ENCODE peak calls at places on chromosome 22, in seven cellular contexts. H is left ventricle myocardium inferior, B is SK-N-SH, U is Peyer's patch, Q is mucosa of descending colon, E is heart right ventricle, F is Panc1. K is an unnamed sample.

GRCh38 chr22:25030636-25031035 is 78.1 kb downstream of the KIAA1671 start:
- DNase-seq in H (peak; percentile 69), B (no peak), U (no peak), Q (no peak), E (peak; percentile 58), F (no peak), K (no peak)

GRCh38 chr22:27488456-27489224 is 312.9 kb downstream of the MN1 start:
- DNase-seq in H (no peak), B (peak; percentile 84), U (no peak), Q (peak; percentile 36), E (no peak), F (no peak), K (no peak)

GRCh38 chr22:48240935-48241230 is 1478.4 kb downstream of the TBC1D22A start:
- DNase-seq in H (no peak), B (no peak), U (no peak), Q (no peak), E (no peak), F (no peak), K (no peak)

GRCh38 chr22:26777402-26777801 is 120.0 kb downstream of the MIAT start:
- DNase-seq in H (no peak), B (no peak), U (no peak), Q (no peak), E (no peak), F (no peak), K (no peak)

GRCh38 chr22:31944700-31945477 is 554 bp downstream of the YWHAH start:
- DNase-seq in H (peak; percentile 65), B (peak; percentile 82), U (peak; percentile 54), Q (peak; percentile 53), E (peak; percentile 73), F (no peak), K (peak; percentile 32)

GRCh38 chr22:49310354-49310753 is 517.3 kb downstream of the BRD1 start:
- DNase-seq in H (no peak), B (no peak), U (peak; percentile 22), Q (no peak), E (no peak), F (no peak), K (no peak)

GRCh38 chr22:49958462-49958921 is 2.1 kb upstream of the PIM3 start:
- DNase-seq in H (peak; percentile 10), B (no peak), U (no peak), Q (no peak), E (peak; percentile 8), F (no peak), K (no peak)

GRCh38 chr22:30905696-30906341 is 62.8 kb downstream of the MORC2 start:
- DNase-seq in H (no peak), B (no peak), U (no peak), Q (no peak), E (no peak), F (no peak), K (no peak)

GRCh38 chr22:28425211-28425610 is 254.4 kb downstream of the TTC28 start:
- DNase-seq in H (no peak), B (no peak), U (no peak), Q (no peak), E (no peak), F (no peak), K (no peak)

GRCh38 chr22:41940853-41941765 is 5.8 kb downstream of the CENPM start:
- DNase-seq in H (peak; percentile 85), B (peak; percentile 78), U (peak; percentile 90), Q (peak; percentile 93), E (peak; percentile 82), F (peak; percentile 51), K (peak; percentile 84)

GRCh38 chr22:27719535-27720227 is 81.9 kb downstream of the MN1 start:
- DNase-seq in H (no peak), B (no peak), U (no peak), Q (peak; percentile 18), E (no peak), F (no peak), K (peak; percentile 51)

GRCh38 chr22:30705710-30706651 is 11.3 kb downstream of the OSBP2 start:
- DNase-seq in H (no peak), B (no peak), U (no peak), Q (no peak), E (no peak), F (no peak), K (peak; percentile 93)

GRCh38 chr22:30423296-30423958 is 2.1 kb upstream of the MTFP1 start:
- DNase-seq in H (peak; percentile 74), B (no peak), U (peak; percentile 92), Q (peak; percentile 57), E (peak; percentile 77), F (no peak), K (no peak)

GRCh38 chr22:23384899-23385298 is 195.2 kb downstream of the IGLL1 start:
- DNase-seq in H (no peak), B (no peak), U (peak; percentile 31), Q (no peak), E (no peak), F (no peak), K (no peak)

GRCh38 chr22:49964136-49964492 is 3.5 kb downstream of the PIM3 start:
- DNase-seq in H (peak; percentile 17), B (peak; percentile 8), U (no peak), Q (peak; percentile 20), E (peak; percentile 17), F (no peak), K (no peak)

DNA sequence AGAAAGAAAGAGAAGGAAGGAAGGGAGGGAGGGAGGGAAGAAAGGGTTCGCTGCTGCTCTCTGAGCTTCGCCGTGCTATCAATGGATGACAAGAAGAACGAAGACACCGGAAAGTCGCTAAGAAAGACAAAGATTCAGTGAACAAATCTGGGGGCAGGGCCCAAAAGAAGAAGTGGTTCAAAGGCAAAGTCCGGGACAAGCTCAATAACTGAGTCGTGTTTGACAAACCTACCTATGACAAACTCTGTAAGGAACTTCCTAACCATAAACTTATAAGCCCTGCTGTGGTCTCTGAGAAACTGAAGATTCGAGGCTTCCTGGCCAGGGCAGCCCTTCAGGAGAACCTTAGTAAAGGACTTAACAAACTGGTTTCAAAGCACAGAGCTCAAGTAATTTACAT is 2.9 kb upstream of the TTLL1 start:
- DNase-seq in H (no peak), B (no peak), U (no peak), Q (no peak), E (no peak), F (no peak), K (no peak)
- H3K36me3 ChIP-seq in H (no peaks in the 10 kb centered on the region), B (no peaks in the 10 kb centered on the region), U (no peaks in the 10 kb centered on the region), Q (no peaks in the 10 kb centered on the region), E (no peaks in the 10 kb centered on the region), F (no peaks in the 10 kb centered on the region), K (no peaks in the 10 kb centered on the region)

GRCh38 chr22:38302906-38303305 is 14.3 kb downstream of the CSNK1E start:
- DNase-seq in H (no peak), B (no peak), U (no peak), Q (no peak), E (no peak), F (no peak), K (no peak)
- H3K36me3 ChIP-seq in H (peaks cover 54% of the 10 kb centered on the region), B (no peaks in the 10 kb centered on the region), U (no peaks in the 10 kb centered on the region), Q (peaks cover 10% of the 10 kb centered on the region), E (peaks cover 40% of the 10 kb centered on the region), F (no peaks in the 10 kb centered on the region), K (peaks cover 87% of the 10 kb centered on the region)

GRCh38 chr22:20747223-20747622 is 26.7 kb upstream of the SERPIND1 start:
- DNase-seq in H (no peak), B (no peak), U (no peak), Q (no peak), E (no peak), F (no peak), K (no peak)

GRCh38 chr22:20745177-20745576 is 28.7 kb upstream of the SERPIND1 start:
- DNase-seq in H (no peak), B (no peak), U (no peak), Q (no peak), E (no peak), F (no peak), K (no peak)

GRCh38 chr22:20748082-20748481 is 25.8 kb upstream of the SERPIND1 start:
- DNase-seq in H (no peak), B (no peak), U (no peak), Q (no peak), E (no peak), F (no peak), K (no peak)

GRCh38 chr22:20744456-20744855 is 29.5 kb upstream of the SERPIND1 start:
- DNase-seq in H (no peak), B (no peak), U (no peak), Q (no peak), E (no peak), F (no peak), K (no peak)

GRCh38 chr22:20746466-20747189 is 27.3 kb upstream of the SERPIND1 start:
- DNase-seq in H (no peak), B (no peak), U (no peak), Q (peak; percentile 23), E (no peak), F (no peak), K (no peak)
- H3K36me3 ChIP-seq in H (peaks cover 94% of the 10 kb centered on the region), B (peaks cover 7% of the 10 kb centered on the region), U (no peaks in the 10 kb centered on the region), Q (peaks cover 6% of the 10 kb centered on the region), E (peaks cover 21% of the 10 kb centered on the region), F (no peaks in the 10 kb centered on the region), K (peaks cover 73% of the 10 kb centered on the region)

GRCh38 chr22:43861529-43861928 is 784 bp downstream of the SULT4A1 start:
- DNase-seq in H (no peak), B (peak; percentile 48), U (peak; percentile 15), Q (no peak), E (no peak), F (no peak), K (peak; percentile 60)
- H3K36me3 ChIP-seq in H (no peaks in the 10 kb centered on the region), B (no peaks in the 10 kb centered on the region), U (no peaks in the 10 kb centered on the region), Q (no peaks in the 10 kb centered on the region), E (no peaks in the 10 kb centered on the region), F (no peaks in the 10 kb centered on the region), K (peaks cover 44% of the 10 kb centered on the region)

GRCh38 chr22:46687460-46687859 is 50.6 kb downstream of the CERK start:
- DNase-seq in H (no peak), B (no peak), U (no peak), Q (no peak), E (peak; percentile 14), F (no peak), K (no peak)
- H3K36me3 ChIP-seq in H (peaks cover 57% of the 10 kb centered on the region), B (peaks cover 16% of the 10 kb centered on the region), U (no peaks in the 10 kb centered on the region), Q (peaks cover 9% of the 10 kb centered on the region), E (peaks cover 30% of the 10 kb centered on the region), F (no peaks in the 10 kb centered on the region), K (peaks cover 67% of the 10 kb centered on the region)

GRCh38 chr22:20565761-20566160 is 58.4 kb downstream of the MED15 start:
- DNase-seq in H (no peak), B (no peak), U (no peak), Q (no peak), E (no peak), F (no peak), K (no peak)
- H3K36me3 ChIP-seq in H (peaks cover 71% of the 10 kb centered on the region), B (peaks cover 67% of the 10 kb centered on the region), U (no peaks in the 10 kb centered on the region), Q (peaks cover 5% of the 10 kb centered on the region), E (peaks cover 33% of the 10 kb centered on the region), F (no peaks in the 10 kb centered on the region), K (peaks cover 57% of the 10 kb centered on the region)